ENCODE peak calls at places on chromosomes 6 and 20, in four cellular contexts. One of them, this sample, is unnamed.
A peak's percentile ranks its signal among the peaks of the same experiment; 100 is the strongest.

GRCh38 chr6:128655978-128656498 is 135.6 kb upstream of the PTPRK start:
- DNase-seq in AG09319: peak; percentile 27
- DNase-seq in heart left ventricle: no peak
- DNase-seq in activated CD4-positive, alpha-beta T cell treated with anti-CD3 and anti-CD28 coated beads, Interleukin-2, amount 50 U/mL, for 48 hours: peak; percentile 7
- DNase-seq in this sample: no peak

GRCh38 chr6:149628865-149629544 is 19.5 kb downstream of the KATNA1 start:
- DNase-seq in AG09319: no peak
- DNase-seq in heart left ventricle: no peak
- DNase-seq in activated CD4-positive, alpha-beta T cell treated with anti-CD3 and anti-CD28 coated beads, Interleukin-2, amount 50 U/mL, for 48 hours: no peak
- DNase-seq in this sample: no peak

GRCh38 chr6:354631-355280 is 36.8 kb upstream of the IRF4 start:
- DNase-seq in AG09319: no peak
- DNase-seq in heart left ventricle: no peak
- DNase-seq in activated CD4-positive, alpha-beta T cell treated with anti-CD3 and anti-CD28 coated beads, Interleukin-2, amount 50 U/mL, for 48 hours: no peak
- DNase-seq in this sample: peak; percentile 60

GRCh38 chr6:113385020-113385431 is 472.1 kb upstream of the MARCKS start:
- DNase-seq in AG09319: no peak
- DNase-seq in heart left ventricle: no peak
- DNase-seq in activated CD4-positive, alpha-beta T cell treated with anti-CD3 and anti-CD28 coated beads, Interleukin-2, amount 50 U/mL, for 48 hours: no peak
- DNase-seq in this sample: no peak

GRCh38 chr6:25570608-25571007 is 81.4 kb upstream of the SCGN start:
- DNase-seq in AG09319: no peak
- DNase-seq in heart left ventricle: no peak
- DNase-seq in activated CD4-positive, alpha-beta T cell treated with anti-CD3 and anti-CD28 coated beads, Interleukin-2, amount 50 U/mL, for 48 hours: no peak
- DNase-seq in this sample: no peak

GRCh38 chr6:14635195-14635594 is 517.6 kb downstream of the CD83 start:
- DNase-seq in AG09319: no peak
- DNase-seq in heart left ventricle: no peak
- DNase-seq in activated CD4-positive, alpha-beta T cell treated with anti-CD3 and anti-CD28 coated beads, Interleukin-2, amount 50 U/mL, for 48 hours: peak; percentile 30
- DNase-seq in this sample: no peak

GRCh38 chr6:63272397-63272796 is 47.4 kb downstream of the LGSN start:
- DNase-seq in AG09319: no peak
- DNase-seq in heart left ventricle: no peak
- DNase-seq in activated CD4-positive, alpha-beta T cell treated with anti-CD3 and anti-CD28 coated beads, Interleukin-2, amount 50 U/mL, for 48 hours: no peak
- DNase-seq in this sample: no peak

GRCh38 chr6:53035549-53036213 is 29.5 kb upstream of the FBXO9 start:
- DNase-seq in AG09319: no peak
- DNase-seq in heart left ventricle: no peak
- DNase-seq in activated CD4-positive, alpha-beta T cell treated with anti-CD3 and anti-CD28 coated beads, Interleukin-2, amount 50 U/mL, for 48 hours: no peak
- DNase-seq in this sample: no peak

GRCh38 chr6:44000164-44000842 is 126.9 kb downstream of the MRPL14 start:
- DNase-seq in AG09319: no peak
- DNase-seq in heart left ventricle: no peak
- DNase-seq in activated CD4-positive, alpha-beta T cell treated with anti-CD3 and anti-CD28 coated beads, Interleukin-2, amount 50 U/mL, for 48 hours: peak; percentile 29
- DNase-seq in this sample: no peak

GRCh38 chr6:113668712-113669408 is 188.3 kb upstream of the MARCKS start:
- DNase-seq in AG09319: no peak
- DNase-seq in heart left ventricle: no peak
- DNase-seq in activated CD4-positive, alpha-beta T cell treated with anti-CD3 and anti-CD28 coated beads, Interleukin-2, amount 50 U/mL, for 48 hours: no peak
- DNase-seq in this sample: no peak

GRCh38 chr6:11869656-11870340 is 91.2 kb upstream of the ADTRP start:
- DNase-seq in AG09319: peak; percentile 88
- DNase-seq in heart left ventricle: peak; percentile 32
- DNase-seq in activated CD4-positive, alpha-beta T cell treated with anti-CD3 and anti-CD28 coated beads, Interleukin-2, amount 50 U/mL, for 48 hours: no peak
- DNase-seq in this sample: no peak

GRCh38 chr6:22926613-22927348 is 357.4 kb downstream of the HDGFL1 start:
- DNase-seq in AG09319: no peak
- DNase-seq in heart left ventricle: peak; percentile 21
- DNase-seq in activated CD4-positive, alpha-beta T cell treated with anti-CD3 and anti-CD28 coated beads, Interleukin-2, amount 50 U/mL, for 48 hours: no peak
- DNase-seq in this sample: no peak

GRCh38 chr20:46681032-46681854 is 8.0 kb downstream of the TP53RK start:
- DNase-seq in AG09319: no peak
- DNase-seq in heart left ventricle: peak; percentile 35
- DNase-seq in activated CD4-positive, alpha-beta T cell treated with anti-CD3 and anti-CD28 coated beads, Interleukin-2, amount 50 U/mL, for 48 hours: peak; percentile 72
- DNase-seq in this sample: peak; percentile 80

GRCh38 chr6:43951063-43951755 is 176.0 kb downstream of the MRPL14 start:
- DNase-seq in AG09319: no peak
- DNase-seq in heart left ventricle: peak; percentile 58
- DNase-seq in activated CD4-positive, alpha-beta T cell treated with anti-CD3 and anti-CD28 coated beads, Interleukin-2, amount 50 U/mL, for 48 hours: no peak
- DNase-seq in this sample: no peak

GRCh38 chr6:13288481-13288880 is 39.9 kb downstream of the TBC1D7 start:
- DNase-seq in AG09319: no peak
- DNase-seq in heart left ventricle: no peak
- DNase-seq in activated CD4-positive, alpha-beta T cell treated with anti-CD3 and anti-CD28 coated beads, Interleukin-2, amount 50 U/mL, for 48 hours: no peak
- DNase-seq in this sample: no peak

GRCh38 chr6:113862112-113862511 is 5.0 kb downstream of the MARCKS start:
- DNase-seq in AG09319: no peak
- DNase-seq in heart left ventricle: no peak
- DNase-seq in activated CD4-positive, alpha-beta T cell treated with anti-CD3 and anti-CD28 coated beads, Interleukin-2, amount 50 U/mL, for 48 hours: no peak
- DNase-seq in this sample: no peak

GRCh38 chr20:24875078-24875477 is 74.0 kb upstream of the CST7 start:
- DNase-seq in AG09319: no peak
- DNase-seq in heart left ventricle: no peak
- DNase-seq in activated CD4-positive, alpha-beta T cell treated with anti-CD3 and anti-CD28 coated beads, Interleukin-2, amount 50 U/mL, for 48 hours: no peak
- DNase-seq in this sample: no peak

GRCh38 chr20:11850901-11851300 is 66.8 kb upstream of the BTBD3 start:
- DNase-seq in AG09319: no peak
- DNase-seq in heart left ventricle: no peak
- DNase-seq in activated CD4-positive, alpha-beta T cell treated with anti-CD3 and anti-CD28 coated beads, Interleukin-2, amount 50 U/mL, for 48 hours: no peak
- DNase-seq in this sample: no peak

GRCh38 chr20:3172933-3173581 is at the start of gene LZTS3:
- DNase-seq in AG09319: no peak
- DNase-seq in heart left ventricle: peak; percentile 77
- DNase-seq in activated CD4-positive, alpha-beta T cell treated with anti-CD3 and anti-CD28 coated beads, Interleukin-2, amount 50 U/mL, for 48 hours: peak; percentile 76
- DNase-seq in this sample: peak; percentile 89

GRCh38 chr6:116278853-116279231 is 888 bp downstream of the TSPYL1 start:
- DNase-seq in AG09319: no peak
- DNase-seq in heart left ventricle: peak; percentile 70
- DNase-seq in activated CD4-positive, alpha-beta T cell treated with anti-CD3 and anti-CD28 coated beads, Interleukin-2, amount 50 U/mL, for 48 hours: peak; percentile 24
- DNase-seq in this sample: peak; percentile 72

GRCh38 chr6:136502791-136503190 is 47.4 kb downstream of the MAP7 start:
- DNase-seq in AG09319: no peak
- DNase-seq in heart left ventricle: no peak
- DNase-seq in activated CD4-positive, alpha-beta T cell treated with anti-CD3 and anti-CD28 coated beads, Interleukin-2, amount 50 U/mL, for 48 hours: no peak
- DNase-seq in this sample: no peak

GRCh38 chr20:48716086-48716485 is 111.7 kb downstream of the PREX1 start:
- DNase-seq in AG09319: no peak
- DNase-seq in heart left ventricle: no peak
- DNase-seq in activated CD4-positive, alpha-beta T cell treated with anti-CD3 and anti-CD28 coated beads, Interleukin-2, amount 50 U/mL, for 48 hours: peak; percentile 52
- DNase-seq in this sample: no peak

GRCh38 chr20:2210646-2211556 is 84.9 kb upstream of the TGM3 start:
- DNase-seq in AG09319: no peak
- DNase-seq in heart left ventricle: peak; percentile 27
- DNase-seq in activated CD4-positive, alpha-beta T cell treated with anti-CD3 and anti-CD28 coated beads, Interleukin-2, amount 50 U/mL, for 48 hours: no peak
- DNase-seq in this sample: no peak

GRCh38 chr6:72580281-72580940 is 41.5 kb upstream of the KCNQ5 start:
- DNase-seq in AG09319: peak; percentile 72
- DNase-seq in heart left ventricle: no peak
- DNase-seq in activated CD4-positive, alpha-beta T cell treated with anti-CD3 and anti-CD28 coated beads, Interleukin-2, amount 50 U/mL, for 48 hours: no peak
- DNase-seq in this sample: no peak

GRCh38 chr6:133467982-133468380 is 226.8 kb downstream of the EYA4 start:
- DNase-seq in AG09319: no peak
- DNase-seq in heart left ventricle: no peak
- DNase-seq in activated CD4-positive, alpha-beta T cell treated with anti-CD3 and anti-CD28 coated beads, Interleukin-2, amount 50 U/mL, for 48 hours: no peak
- DNase-seq in this sample: no peak

GRCh38 chr20:47950557-47951283 is 165.4 kb upstream of the SULF2 start:
- DNase-seq in AG09319: no peak
- DNase-seq in heart left ventricle: no peak
- DNase-seq in activated CD4-positive, alpha-beta T cell treated with anti-CD3 and anti-CD28 coated beads, Interleukin-2, amount 50 U/mL, for 48 hours: no peak
- DNase-seq in this sample: no peak